ENCODE peak calls at places on chromosomes 16 and 17, in eight cellular contexts. S is NCI-H2081, X is mucosa of descending colon, W is A549, Q is brain microvascular endothelial cell, U is ACHN, B is tibial artery, C is ovary. H is an unnamed sample.

GRCh38 chr17:17603178-17603894 is 11.8 kb upstream of the PEMT start:
- DNase-seq in Q (no peak), C (no peak), X (no peak), W (no peak), U (no peak), B (no peak), S (no peak), H (no peak)

GRCh38 chr16:28163699-28164584 is 47.8 kb downstream of the XPO6 start:
- DNase-seq in B (no peak), U (no peak), S (no peak), Q (no peak), X (no peak), C (no peak), W (no peak), H (peak; percentile 73)

GRCh38 chr16:76683051-76683450 is 405.9 kb downstream of the CNTNAP4 start:
- DNase-seq in B (no peak), Q (no peak), X (no peak), U (no peak), C (no peak), W (no peak), S (no peak), H (no peak)

GRCh38 chr17:67754001-67754400 is 36.3 kb downstream of the NOL11 start:
- DNase-seq in W (no peak), U (no peak), Q (no peak), B (no peak), X (no peak), C (no peak), S (no peak), H (no peak)

GRCh38 chr16:84266451-84266850 is 26.6 kb upstream of the KCNG4 start:
- DNase-seq in X (no peak), Q (peak; percentile 71), U (peak; percentile 68), S (peak; percentile 28), C (no peak), W (peak; percentile 74), B (no peak), H (no peak)

GRCh38 chr16:1877089-1877488 is 5.1 kb upstream of the MEIOB start:
- DNase-seq in B (no peak), C (no peak), U (no peak), Q (no peak), X (no peak), W (no peak), S (no peak), H (peak; percentile 17)

GRCh38 chr16:89557230-89557935 is 3.1 kb upstream of the RPL13 start:
- DNase-seq in Q (peak; percentile 79), C (peak; percentile 84), U (peak; percentile 82), B (peak; percentile 74), W (peak; percentile 78), S (peak; percentile 38), X (peak; percentile 84), H (peak; percentile 93)

GRCh38 chr16:30615358-30616076 is 5.3 kb upstream of the ZNF689 start:
- DNase-seq in W (peak; percentile 80), B (peak; percentile 35), S (peak; percentile 83), C (peak; percentile 42), Q (peak; percentile 15), X (peak; percentile 82), U (peak; percentile 78), H (peak; percentile 87)

GRCh38 chr17:74133726-74134125 is 69.8 kb upstream of the RPL38 start:
- DNase-seq in Q (no peak), S (no peak), C (no peak), U (no peak), B (no peak), W (no peak), X (no peak), H (peak; percentile 41)

GRCh38 chr17:46818319-46818928 is at the start of gene WNT3:
- DNase-seq in S (peak; percentile 20), X (no peak), Q (no peak), W (no peak), C (no peak), U (peak; percentile 28), B (no peak), H (peak; percentile 89)

GRCh38 chr16:22924492-22924891 is 110.5 kb downstream of the HS3ST2 start:
- DNase-seq in X (no peak), C (no peak), Q (no peak), W (no peak), S (no peak), U (no peak), B (no peak), H (no peak)

GRCh38 chr16:10501016-10501607 is 79.3 kb downstream of the EMP2 start:
- DNase-seq in S (no peak), B (no peak), C (no peak), X (no peak), W (no peak), U (no peak), Q (no peak), H (no peak)

GRCh38 chr16:54033747-54034146 is 252.8 kb downstream of the IRX3 start:
- DNase-seq in C (no peak), W (no peak), B (no peak), X (no peak), U (no peak), Q (no peak), S (no peak), H (no peak)

H was measured in spleen.